ENCODE peak calls at places on chromosomes 1 and 21, in five cellular contexts. One of them, this sample, is unnamed.

GRCh38 chr1:201020647-201021332 is 2.7 kb downstream of the KIF21B start:
- DNase-seq in lower lobe of right lung: no peak
- DNase-seq in activated naive CD4-positive, alpha-beta T cell treated with anti-CD3 and anti-CD28 coated beads for 36 hours: peak; percentile 67
- DNase-seq in left cardiac atrium: no peak
- DNase-seq in NCI-H2081: peak; percentile 11
- DNase-seq in this sample: no peak

GRCh38 chr1:79981483-79981882 is 975.0 kb upstream of the ADGRL4 start:
- DNase-seq in left cardiac atrium: no peak
- DNase-seq in NCI-H2081: no peak
- DNase-seq in lower lobe of right lung: no peak
- DNase-seq in activated naive CD4-positive, alpha-beta T cell treated with anti-CD3 and anti-CD28 coated beads for 36 hours: no peak
- DNase-seq in this sample: no peak

GRCh38 chr1:229557913-229558414 is 543 bp downstream of the ABCB10 start:
- DNase-seq in NCI-H2081: peak; percentile 66
- DNase-seq in left cardiac atrium: peak; percentile 31
- DNase-seq in activated naive CD4-positive, alpha-beta T cell treated with anti-CD3 and anti-CD28 coated beads for 36 hours: peak; percentile 36
- DNase-seq in lower lobe of right lung: peak; percentile 68
- DNase-seq in this sample: no peak

GRCh38 chr21:29208666-29209059 is 78.2 kb downstream of the MAP3K7CL start:
- DNase-seq in left cardiac atrium: no peak
- DNase-seq in activated naive CD4-positive, alpha-beta T cell treated with anti-CD3 and anti-CD28 coated beads for 36 hours: no peak
- DNase-seq in lower lobe of right lung: no peak
- DNase-seq in NCI-H2081: no peak
- DNase-seq in this sample: no peak

GRCh38 chr1:235945775-235946565 is 79.3 kb upstream of the LYST start:
- DNase-seq in activated naive CD4-positive, alpha-beta T cell treated with anti-CD3 and anti-CD28 coated beads for 36 hours: no peak
- DNase-seq in lower lobe of right lung: peak; percentile 88
- DNase-seq in left cardiac atrium: no peak
- DNase-seq in NCI-H2081: no peak
- DNase-seq in this sample: no peak

GRCh38 chr1:81582467-81582986 is 218.2 kb upstream of the ADGRL2 start:
- DNase-seq in left cardiac atrium: no peak
- DNase-seq in activated naive CD4-positive, alpha-beta T cell treated with anti-CD3 and anti-CD28 coated beads for 36 hours: no peak
- DNase-seq in NCI-H2081: no peak
- DNase-seq in lower lobe of right lung: no peak
- DNase-seq in this sample: no peak

GRCh38 chr1:112359961-112360767 is 35.9 kb upstream of the CTTNBP2NL start:
- DNase-seq in activated naive CD4-positive, alpha-beta T cell treated with anti-CD3 and anti-CD28 coated beads for 36 hours: no peak
- DNase-seq in NCI-H2081: no peak
- DNase-seq in lower lobe of right lung: peak; percentile 62
- DNase-seq in left cardiac atrium: peak; percentile 76
- DNase-seq in this sample: peak; percentile 17

GRCh38 chr1:12549106-12549459 is 68.9 kb downstream of the DHRS3 start:
- DNase-seq in lower lobe of right lung: peak; percentile 49
- DNase-seq in activated naive CD4-positive, alpha-beta T cell treated with anti-CD3 and anti-CD28 coated beads for 36 hours: no peak
- DNase-seq in left cardiac atrium: peak; percentile 71
- DNase-seq in NCI-H2081: no peak
- DNase-seq in this sample: no peak

GRCh38 chr1:231630558-231631205 is 4.1 kb downstream of the DISC1 start:
- DNase-seq in activated naive CD4-positive, alpha-beta T cell treated with anti-CD3 and anti-CD28 coated beads for 36 hours: no peak
- DNase-seq in lower lobe of right lung: no peak
- DNase-seq in NCI-H2081: no peak
- DNase-seq in left cardiac atrium: no peak
- DNase-seq in this sample: no peak

GRCh38 chr1:202589190-202589680 is 121.0 kb downstream of the SYT2 start:
- DNase-seq in left cardiac atrium: peak; percentile 90
- DNase-seq in NCI-H2081: no peak
- DNase-seq in lower lobe of right lung: no peak
- DNase-seq in activated naive CD4-positive, alpha-beta T cell treated with anti-CD3 and anti-CD28 coated beads for 36 hours: no peak
- DNase-seq in this sample: no peak